ENCODE peak calls at places on chromosome 19, in ten cellular contexts. One of them, this sample, is unnamed.

GRCh38 chr19:16143399-16144215 is at the start of gene HSH2D:
- DNase-seq in gastrocnemius medialis: no peak
- DNase-seq in cardiac muscle cell: no peak
- DNase-seq in mammary epithelial cell: peak; percentile 78
- DNase-seq in heart left ventricle: peak; percentile 47
- DNase-seq in psoas muscle: peak; percentile 66
- DNase-seq in ovary: no peak
- DNase-seq in fibroblast of lung: no peak
- DNase-seq in esophagus squamous epithelium: peak; percentile 77
- DNase-seq in uterus: no peak
- DNase-seq in this sample: peak; percentile 41

GRCh38 chr19:3313199-3313575 is 53.2 kb upstream of the NFIC start:
- DNase-seq in cardiac muscle cell: no peak
- DNase-seq in gastrocnemius medialis: no peak
- DNase-seq in heart left ventricle: peak; percentile 12
- DNase-seq in fibroblast of lung: no peak
- DNase-seq in ovary: no peak
- DNase-seq in uterus: no peak
- DNase-seq in mammary epithelial cell: no peak
- DNase-seq in psoas muscle: no peak
- DNase-seq in esophagus squamous epithelium: no peak
- DNase-seq in this sample: no peak

GRCh38 chr19:29446331-29446730 is 79.5 kb upstream of the VSTM2B start:
- DNase-seq in mammary epithelial cell: no peak
- DNase-seq in heart left ventricle: no peak
- DNase-seq in esophagus squamous epithelium: no peak
- DNase-seq in psoas muscle: no peak
- DNase-seq in cardiac muscle cell: no peak
- DNase-seq in gastrocnemius medialis: no peak
- DNase-seq in fibroblast of lung: no peak
- DNase-seq in uterus: no peak
- DNase-seq in ovary: no peak
- DNase-seq in this sample: no peak

GRCh38 chr19:49391581-49392399 is 3.7 kb downstream of the KASH5 start:
- DNase-seq in mammary epithelial cell: peak; percentile 65
- DNase-seq in psoas muscle: peak; percentile 88
- DNase-seq in cardiac muscle cell: peak; percentile 78
- DNase-seq in gastrocnemius medialis: peak; percentile 62
- DNase-seq in fibroblast of lung: peak; percentile 59
- DNase-seq in heart left ventricle: peak; percentile 81
- DNase-seq in uterus: peak; percentile 64
- DNase-seq in ovary: peak; percentile 57
- DNase-seq in esophagus squamous epithelium: no peak
- DNase-seq in this sample: peak; percentile 89

GRCh38 chr19:35041548-35042055 is at the start of gene HPN:
- DNase-seq in psoas muscle: peak; percentile 63
- DNase-seq in esophagus squamous epithelium: no peak
- DNase-seq in gastrocnemius medialis: no peak
- DNase-seq in heart left ventricle: no peak
- DNase-seq in ovary: no peak
- DNase-seq in cardiac muscle cell: no peak
- DNase-seq in uterus: no peak
- DNase-seq in fibroblast of lung: no peak
- DNase-seq in mammary epithelial cell: no peak
- DNase-seq in this sample: peak; percentile 92

GRCh38 chr19:19061491-19061890 is 2.3 kb upstream of the SLC25A42 start:
- DNase-seq in gastrocnemius medialis: peak; percentile 48
- DNase-seq in mammary epithelial cell: no peak
- DNase-seq in psoas muscle: peak; percentile 79
- DNase-seq in heart left ventricle: peak; percentile 71
- DNase-seq in ovary: no peak
- DNase-seq in fibroblast of lung: no peak
- DNase-seq in esophagus squamous epithelium: no peak
- DNase-seq in cardiac muscle cell: no peak
- DNase-seq in uterus: no peak
- DNase-seq in this sample: no peak

GRCh38 chr19:55519461-55520311 is 17.2 kb downstream of the SBK2 start:
- DNase-seq in ovary: no peak
- DNase-seq in esophagus squamous epithelium: no peak
- DNase-seq in gastrocnemius medialis: peak; percentile 65
- DNase-seq in cardiac muscle cell: peak; percentile 46
- DNase-seq in heart left ventricle: no peak
- DNase-seq in mammary epithelial cell: peak; percentile 77
- DNase-seq in fibroblast of lung: peak; percentile 70
- DNase-seq in uterus: no peak
- DNase-seq in psoas muscle: no peak
- DNase-seq in this sample: no peak

GRCh38 chr19:35446194-35446593 is 1.9 kb upstream of the FFAR2 start:
- DNase-seq in cardiac muscle cell: peak; percentile 87
- DNase-seq in gastrocnemius medialis: no peak
- DNase-seq in esophagus squamous epithelium: no peak
- DNase-seq in heart left ventricle: no peak
- DNase-seq in fibroblast of lung: peak; percentile 11
- DNase-seq in ovary: no peak
- DNase-seq in psoas muscle: no peak
- DNase-seq in uterus: no peak
- DNase-seq in mammary epithelial cell: no peak
- DNase-seq in this sample: no peak

GRCh38 chr19:40217921-40218890 is at the start of gene TTC9B:
- DNase-seq in uterus: no peak
- DNase-seq in gastrocnemius medialis: no peak
- DNase-seq in cardiac muscle cell: no peak
- DNase-seq in ovary: no peak
- DNase-seq in psoas muscle: no peak
- DNase-seq in mammary epithelial cell: peak; percentile 14
- DNase-seq in esophagus squamous epithelium: no peak
- DNase-seq in fibroblast of lung: no peak
- DNase-seq in heart left ventricle: no peak
- DNase-seq in this sample: no peak

GRCh38 chr19:4662020-4662695 is 8.0 kb downstream of the MYDGF start:
- DNase-seq in mammary epithelial cell: no peak
- DNase-seq in uterus: no peak
- DNase-seq in fibroblast of lung: no peak
- DNase-seq in psoas muscle: no peak
- DNase-seq in ovary: no peak
- DNase-seq in cardiac muscle cell: no peak
- DNase-seq in gastrocnemius medialis: no peak
- DNase-seq in heart left ventricle: no peak
- DNase-seq in esophagus squamous epithelium: no peak
- DNase-seq in this sample: no peak

GRCh38 chr19:4662812-4663211 is 7.3 kb downstream of the MYDGF start:
- DNase-seq in mammary epithelial cell: no peak
- DNase-seq in esophagus squamous epithelium: no peak
- DNase-seq in cardiac muscle cell: no peak
- DNase-seq in gastrocnemius medialis: no peak
- DNase-seq in ovary: no peak
- DNase-seq in uterus: no peak
- DNase-seq in heart left ventricle: no peak
- DNase-seq in fibroblast of lung: no peak
- DNase-seq in psoas muscle: no peak
- DNase-seq in this sample: no peak

GRCh38 chr19:4657835-4658234 is 12.3 kb downstream of the MYDGF start:
- DNase-seq in esophagus squamous epithelium: no peak
- DNase-seq in psoas muscle: no peak
- DNase-seq in cardiac muscle cell: no peak
- DNase-seq in heart left ventricle: no peak
- DNase-seq in uterus: no peak
- DNase-seq in ovary: no peak
- DNase-seq in gastrocnemius medialis: no peak
- DNase-seq in mammary epithelial cell: no peak
- DNase-seq in fibroblast of lung: no peak
- DNase-seq in this sample: no peak

GRCh38 chr19:4660993-4661392 is 9.1 kb downstream of the MYDGF start:
- DNase-seq in ovary: no peak
- DNase-seq in mammary epithelial cell: no peak
- DNase-seq in fibroblast of lung: no peak
- DNase-seq in gastrocnemius medialis: no peak
- DNase-seq in heart left ventricle: no peak
- DNase-seq in psoas muscle: no peak
- DNase-seq in cardiac muscle cell: no peak
- DNase-seq in esophagus squamous epithelium: no peak
- DNase-seq in uterus: no peak
- DNase-seq in this sample: no peak

DNA sequence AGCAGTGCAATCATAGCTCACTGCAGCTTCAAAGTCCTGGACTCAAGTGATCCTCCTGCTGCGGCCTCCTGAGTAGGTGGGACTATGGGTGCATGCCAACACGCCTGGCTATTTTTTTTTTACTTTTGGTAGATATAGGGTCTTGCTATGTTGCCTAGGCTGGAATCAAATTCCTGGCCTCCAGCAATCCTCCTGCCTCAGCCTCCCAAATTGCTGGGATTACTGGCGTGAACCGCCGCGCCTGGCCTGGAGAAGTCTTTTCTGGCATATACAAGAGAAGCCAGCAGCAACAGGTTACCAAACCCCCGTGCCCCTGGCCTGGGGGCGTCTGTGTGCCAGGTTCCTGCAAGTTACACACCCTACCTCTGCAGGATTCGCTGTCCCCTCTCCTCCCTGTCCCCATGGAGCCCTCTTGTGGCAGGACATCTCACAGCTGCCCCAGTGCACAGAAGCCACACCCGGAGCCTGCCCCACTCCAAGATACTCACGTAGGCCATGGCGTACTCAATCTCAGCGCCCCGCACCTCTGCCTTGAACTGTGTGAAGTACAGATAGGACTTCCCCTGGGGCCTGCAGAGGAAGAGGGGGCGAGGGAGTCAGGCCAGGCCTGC is 9.9 kb downstream of the MYDGF start:
- DNase-seq in heart left ventricle: peak; percentile 56
- DNase-seq in esophagus squamous epithelium: no peak
- DNase-seq in cardiac muscle cell: no peak
- DNase-seq in ovary: no peak
- DNase-seq in psoas muscle: no peak
- DNase-seq in gastrocnemius medialis: no peak
- DNase-seq in mammary epithelial cell: no peak
- DNase-seq in uterus: no peak
- DNase-seq in fibroblast of lung: no peak
- DNase-seq in this sample: peak; percentile 64
- TF ChIP-seq CTCF in heart left ventricle: peak; percentile 20
- TF ChIP-seq CTCF in esophagus squamous epithelium: no peak
- TF ChIP-seq CTCF in cardiac muscle cell: peak; percentile 18
- TF ChIP-seq CTCF in ovary: no peak
- TF ChIP-seq CTCF in psoas muscle: peak; percentile 42
- TF ChIP-seq CTCF in gastrocnemius medialis: peak; percentile 23
- TF ChIP-seq CTCF in mammary epithelial cell: no peak
- TF ChIP-seq CTCF in uterus: no peak
- TF ChIP-seq CTCF in fibroblast of lung: no peak
- TF ChIP-seq CTCF in this sample: no peak

GRCh38 chr19:51882518-51882917 is 5.2 kb downstream of the ZNF577 start:
- DNase-seq in psoas muscle: no peak
- DNase-seq in ovary: no peak
- DNase-seq in gastrocnemius medialis: no peak
- DNase-seq in esophagus squamous epithelium: no peak
- DNase-seq in heart left ventricle: no peak
- DNase-seq in cardiac muscle cell: no peak
- DNase-seq in uterus: no peak
- DNase-seq in fibroblast of lung: no peak
- DNase-seq in mammary epithelial cell: no peak
- DNase-seq in this sample: no peak
- H3K9me3 ChIP-seq in psoas muscle: peaks cover 23% of the 10 kb centered on the region
- H3K9me3 ChIP-seq in ovary: peaks cover 11% of the 10 kb centered on the region
- H3K9me3 ChIP-seq in gastrocnemius medialis: peaks cover 12% of the 10 kb centered on the region
- H3K9me3 ChIP-seq in esophagus squamous epithelium: peaks cover 79% of the 10 kb centered on the region
- H3K9me3 ChIP-seq in heart left ventricle: peaks cover 42% of the 10 kb centered on the region
- H3K9me3 ChIP-seq in cardiac muscle cell: no peaks in the 10 kb centered on the region
- H3K9me3 ChIP-seq in uterus: no peaks in the 10 kb centered on the region
- H3K9me3 ChIP-seq in fibroblast of lung: no peaks in the 10 kb centered on the region
- H3K9me3 ChIP-seq in mammary epithelial cell: peaks cover 19% of the 10 kb centered on the region
- H3K9me3 ChIP-seq in this sample: peaks cover 15% of the 10 kb centered on the region

DNA sequence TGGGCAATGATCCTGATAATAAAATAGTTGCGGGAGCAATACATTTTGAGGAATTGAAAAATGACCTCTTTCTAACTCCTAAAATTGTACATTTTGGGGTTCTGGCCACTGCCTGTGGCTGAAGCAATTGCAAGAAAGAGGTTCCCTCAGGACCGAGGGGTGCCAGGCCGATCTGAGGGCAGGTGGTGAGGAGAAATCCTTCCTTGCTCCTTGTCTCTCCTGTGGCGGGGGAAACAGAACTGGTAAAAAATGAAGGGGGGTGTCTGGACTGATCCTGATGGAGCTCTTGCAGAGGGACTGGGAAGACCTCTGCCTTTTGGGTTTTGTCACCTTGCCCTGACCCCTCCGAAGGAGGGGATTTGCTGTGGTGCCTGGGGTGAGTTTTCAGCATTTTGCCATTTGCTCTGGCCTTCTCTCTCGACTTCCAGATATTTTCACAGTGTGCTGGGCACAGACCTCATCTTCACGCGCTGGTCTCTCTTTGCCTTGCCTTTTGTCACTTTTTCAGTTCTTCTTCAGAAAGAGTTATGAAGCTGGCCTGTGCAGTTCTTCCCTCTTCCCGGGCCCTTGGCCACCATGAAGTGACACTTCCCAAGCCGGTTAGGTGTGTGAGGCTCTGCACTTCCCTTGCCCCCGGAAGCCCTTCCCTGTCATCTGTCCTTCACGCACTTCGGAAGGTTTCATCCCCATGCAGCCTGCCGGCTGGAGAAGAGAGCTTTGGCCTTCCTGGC is 22.2 kb downstream of the NFIX start:
- DNase-seq in esophagus squamous epithelium: no peak
- DNase-seq in fibroblast of lung: peak; percentile 16
- DNase-seq in gastrocnemius medialis: no peak
- DNase-seq in heart left ventricle: no peak
- DNase-seq in uterus: no peak
- DNase-seq in mammary epithelial cell: peak; percentile 43
- DNase-seq in ovary: no peak
- DNase-seq in psoas muscle: no peak
- DNase-seq in cardiac muscle cell: no peak
- DNase-seq in this sample: no peak
- H3K4me3 ChIP-seq in esophagus squamous epithelium: peak overlapping the region; percentile 26
- H3K4me3 ChIP-seq in fibroblast of lung: peak overlapping the region; percentile 5
- H3K4me3 ChIP-seq in gastrocnemius medialis: peak overlapping the region; percentile 39
- H3K4me3 ChIP-seq in heart left ventricle: no peak overlapping the region
- H3K4me3 ChIP-seq in uterus: peak overlapping the region; percentile 0
- H3K4me3 ChIP-seq in mammary epithelial cell: peak overlapping the region; percentile 9
- H3K4me3 ChIP-seq in ovary: peak overlapping the region; percentile 30
- H3K4me3 ChIP-seq in psoas muscle: peak overlapping the region; percentile 57
- H3K4me3 ChIP-seq in cardiac muscle cell: no peak overlapping the region
- H3K4me3 ChIP-seq in this sample: no peak overlapping the region

GRCh38 chr19:534088-534487 is 2.5 kb downstream of the CDC34 start:
- DNase-seq in esophagus squamous epithelium: no peak
- DNase-seq in mammary epithelial cell: no peak
- DNase-seq in fibroblast of lung: no peak
- DNase-seq in uterus: no peak
- DNase-seq in psoas muscle: no peak
- DNase-seq in ovary: no peak
- DNase-seq in heart left ventricle: no peak
- DNase-seq in cardiac muscle cell: no peak
- DNase-seq in gastrocnemius medialis: no peak
- DNase-seq in this sample: no peak
- TF ChIP-seq CTCF in esophagus squamous epithelium: no peak
- TF ChIP-seq CTCF in mammary epithelial cell: no peak
- TF ChIP-seq CTCF in fibroblast of lung: no peak
- TF ChIP-seq CTCF in uterus: no peak
- TF ChIP-seq CTCF in psoas muscle: no peak
- TF ChIP-seq CTCF in ovary: no peak
- TF ChIP-seq CTCF in heart left ventricle: no peak
- TF ChIP-seq CTCF in cardiac muscle cell: no peak
- TF ChIP-seq CTCF in gastrocnemius medialis: no peak
- TF ChIP-seq CTCF in this sample: peak; percentile 16

This sample was measured in Caco-2.